ENCODE peak calls at places on chromosomes 7 and 10, in seven cellular contexts. P, I, F, N, J, V and M are unnamed samples.

GRCh38 chr10:42926831-42927230 is 144.2 kb downstream of the BMS1 start:
- DNase-seq in J (no peak), V (no peak), F (no peak), N (no peak), I (no peak), P (peak), M (no peak)

GRCh38 chr10:124728071-124728829 is 15.9 kb downstream of the FAM53B start:
- DNase-seq in V (no peak), J (no peak), I (no peak), N (peak), P (peak), F (no peak), M (no peak)

GRCh38 chr7:148698397-148699023 is at the start of gene CUL1:
- DNase-seq in V (peak), P (peak), J (peak), I (peak), N (peak), F (peak), M (peak)

GRCh38 chr10:24370877-24371276 is 161.9 kb downstream of the KIAA1217 start:
- DNase-seq in P (no peak), N (no peak), J (no peak), F (no peak), I (no peak), V (no peak), M (no peak)

GRCh38 chr10:1136268-1136667 is 80.1 kb downstream of the WDR37 start:
- DNase-seq in V (no peak), P (no peak), I (no peak), J (no peak), F (no peak), N (no peak), M (no peak)

GRCh38 chr7:13540429-13540828 is 449.0 kb downstream of the ETV1 start:
- DNase-seq in P (no peak), N (no peak), V (peak), J (no peak), I (no peak), F (no peak), M (no peak)

GRCh38 chr10:43401627-43402026 is 7.4 kb downstream of the HNRNPF start:
- DNase-seq in I (no peak), P (no peak), V (peak), N (no peak), J (no peak), F (no peak), M (no peak)

GRCh38 chr10:29931833-29932232 is 127.6 kb downstream of the JCAD start:
- DNase-seq in J (no peak), N (no peak), F (no peak), V (no peak), P (no peak), I (no peak), M (no peak)

GRCh38 chr10:6151087-6151977 is 51.4 kb upstream of the PFKFB3 start:
- DNase-seq in I (peak), J (peak), F (no peak), V (peak), N (peak), P (peak), M (peak)

GRCh38 chr7:88361357-88361756 is 54.7 kb upstream of the STEAP4 start:
- DNase-seq in P (no peak), V (no peak), F (no peak), I (no peak), J (no peak), N (no peak), M (no peak)

GRCh38 chr10:35934637-35934995 is 292.5 kb upstream of the FZD8 start:
- DNase-seq in P (no peak), N (no peak), F (no peak), V (no peak), J (no peak), I (no peak), M (no peak)

GRCh38 chr10:103598654-103599115 is 105.2 kb downstream of the NEURL1 start:
- DNase-seq in J (no peak), V (peak), P (no peak), F (peak), N (peak), I (peak), M (no peak)

GRCh38 chr10:12051241-12051640 is 8.6 kb upstream of the UPF2 start:
- DNase-seq in I (no peak), V (no peak), P (no peak), F (no peak), J (no peak), N (no peak), M (no peak)

GRCh38 chr7:24549961-24550360 is 23.3 kb upstream of the PALS2 start:
- DNase-seq in I (no peak), V (no peak), N (no peak), J (no peak), P (no peak), F (no peak), M (no peak)